ENCODE peak calls at places on chromosome 5, in seven cellular contexts. One of them, this sample, is unnamed. For H3K4me1, the result is how much of the 10 kb centered on the place peaks cover.

GRCh38 chr5:106818552-106818951 is 852.2 kb downstream of the EFNA5 start:
- DNase-seq in GM23248: no peak
- DNase-seq in hepatocyte: no peak
- DNase-seq in PC-3: no peak
- DNase-seq in MM.1S: no peak
- DNase-seq in HCT116: no peak
- DNase-seq in OCI-LY7: no peak
- DNase-seq in this sample: no peak

GRCh38 chr5:38780316-38780715 is 65.5 kb upstream of the OSMR start:
- DNase-seq in hepatocyte: no peak
- DNase-seq in PC-3: peak
- DNase-seq in MM.1S: no peak
- DNase-seq in GM23248: no peak
- DNase-seq in OCI-LY7: no peak
- DNase-seq in HCT116: no peak
- DNase-seq in this sample: no peak

GRCh38 chr5:134092875-134093274 is 21.6 kb upstream of the TCF7 start:
- DNase-seq in HCT116: no peak
- DNase-seq in PC-3: peak
- DNase-seq in OCI-LY7: no peak
- DNase-seq in GM23248: no peak
- DNase-seq in hepatocyte: peak
- DNase-seq in MM.1S: no peak
- DNase-seq in this sample: no peak

GRCh38 chr5:39076101-39076756 is 2.0 kb upstream of the RICTOR start:
- DNase-seq in GM23248: no peak
- DNase-seq in MM.1S: no peak
- DNase-seq in PC-3: no peak
- DNase-seq in hepatocyte: no peak
- DNase-seq in HCT116: no peak
- DNase-seq in OCI-LY7: no peak
- DNase-seq in this sample: no peak

GRCh38 chr5:109076741-109077140 is 329.0 kb downstream of the FER start:
- DNase-seq in hepatocyte: no peak
- DNase-seq in GM23248: no peak
- DNase-seq in HCT116: no peak
- DNase-seq in MM.1S: no peak
- DNase-seq in OCI-LY7: no peak
- DNase-seq in PC-3: no peak
- DNase-seq in this sample: no peak

GRCh38 chr5:144778546-144778945 is 607.9 kb downstream of the KCTD16 start:
- DNase-seq in MM.1S: no peak
- DNase-seq in PC-3: no peak
- DNase-seq in OCI-LY7: no peak
- DNase-seq in hepatocyte: no peak
- DNase-seq in GM23248: peak
- DNase-seq in HCT116: no peak
- DNase-seq in this sample: no peak

GRCh38 chr5:150665044-150665443 is 4.0 kb downstream of the MYOZ3 start:
- DNase-seq in GM23248: no peak
- DNase-seq in OCI-LY7: no peak
- DNase-seq in PC-3: no peak
- DNase-seq in HCT116: no peak
- DNase-seq in MM.1S: no peak
- DNase-seq in hepatocyte: no peak
- DNase-seq in this sample: no peak

GRCh38 chr5:112312295-112312694 is 106.8 kb downstream of the EPB41L4A start:
- DNase-seq in MM.1S: no peak
- DNase-seq in GM23248: no peak
- DNase-seq in PC-3: no peak
- DNase-seq in hepatocyte: no peak
- DNase-seq in HCT116: no peak
- DNase-seq in OCI-LY7: no peak
- DNase-seq in this sample: no peak

GRCh38 chr5:34450338-34450737 is 205.8 kb upstream of the RAI14 start:
- DNase-seq in MM.1S: no peak
- DNase-seq in PC-3: no peak
- DNase-seq in HCT116: no peak
- DNase-seq in hepatocyte: no peak
- DNase-seq in OCI-LY7: no peak
- DNase-seq in GM23248: no peak
- DNase-seq in this sample: no peak

GRCh38 chr5:55033568-55033967 is 9.5 kb downstream of the GZMK start:
- DNase-seq in GM23248: no peak
- DNase-seq in PC-3: no peak
- DNase-seq in hepatocyte: no peak
- DNase-seq in OCI-LY7: no peak
- DNase-seq in HCT116: no peak
- DNase-seq in MM.1S: no peak
- DNase-seq in this sample: no peak

GRCh38 chr5:180495991-180496741 is 2.0 kb downstream of the CNOT6 start:
- DNase-seq in MM.1S: no peak
- DNase-seq in PC-3: no peak
- DNase-seq in GM23248: no peak
- DNase-seq in hepatocyte: no peak
- DNase-seq in OCI-LY7: no peak
- DNase-seq in HCT116: no peak
- DNase-seq in this sample: no peak

GRCh38 chr5:101943784-101944183 is 352.3 kb downstream of the SLCO4C1 start:
- DNase-seq in MM.1S: no peak
- DNase-seq in hepatocyte: no peak
- DNase-seq in OCI-LY7: peak
- DNase-seq in PC-3: peak
- DNase-seq in GM23248: no peak
- DNase-seq in HCT116: no peak
- DNase-seq in this sample: no peak

GRCh38 chr5:36457511-36458260 is 148.7 kb upstream of the SLC1A3 start:
- DNase-seq in PC-3: peak
- DNase-seq in GM23248: no peak
- DNase-seq in MM.1S: no peak
- DNase-seq in OCI-LY7: no peak
- DNase-seq in hepatocyte: no peak
- DNase-seq in HCT116: no peak
- DNase-seq in this sample: no peak

GRCh38 chr5:98783051-98783649 is 9.7 kb downstream of the RGMB start:
- DNase-seq in HCT116: no peak
- DNase-seq in OCI-LY7: no peak
- DNase-seq in PC-3: no peak
- DNase-seq in hepatocyte: no peak
- DNase-seq in MM.1S: no peak
- DNase-seq in GM23248: peak
- DNase-seq in this sample: no peak

GRCh38 chr5:87034562-87034961 is 233.1 kb upstream of the RASA1 start:
- DNase-seq in OCI-LY7: no peak
- DNase-seq in HCT116: no peak
- DNase-seq in hepatocyte: no peak
- DNase-seq in PC-3: no peak
- DNase-seq in MM.1S: no peak
- DNase-seq in GM23248: no peak
- DNase-seq in this sample: no peak

GRCh38 chr5:120550358-120550757 is 86.3 kb downstream of the PRR16 start:
- DNase-seq in OCI-LY7: no peak
- DNase-seq in MM.1S: no peak
- DNase-seq in PC-3: peak
- DNase-seq in hepatocyte: no peak
- DNase-seq in GM23248: peak
- DNase-seq in HCT116: no peak
- DNase-seq in this sample: no peak

DNA sequence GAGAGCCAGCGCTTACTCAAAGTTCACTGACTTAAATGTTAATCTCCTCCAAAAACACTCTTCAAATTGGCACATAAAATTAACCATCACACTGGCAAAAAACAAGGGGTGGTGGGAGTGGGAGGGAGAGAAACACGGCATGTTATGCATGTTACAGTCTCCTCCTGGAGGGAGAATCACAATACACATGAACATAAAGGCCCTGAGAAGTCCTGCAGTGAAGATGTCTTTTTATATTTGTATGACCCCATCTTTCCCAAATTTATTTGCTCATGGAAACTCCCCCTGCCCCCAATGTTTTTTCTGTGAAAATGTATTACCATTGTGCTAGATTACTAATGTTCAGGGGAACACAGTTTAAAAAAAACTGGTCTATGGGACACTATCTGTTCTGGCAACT is 37.8 kb upstream of the ANKH start:
- DNase-seq in OCI-LY7: no peak
- DNase-seq in GM23248: no peak
- DNase-seq in MM.1S: no peak
- DNase-seq in HCT116: no peak
- DNase-seq in hepatocyte: no peak
- DNase-seq in PC-3: no peak
- DNase-seq in this sample: no peak
- TF ChIP-seq EZH2phosphoT487 in OCI-LY7: no peak
- TF ChIP-seq EZH2phosphoT487 in GM23248: no peak
- TF ChIP-seq EZH2phosphoT487 in MM.1S: no peak
- TF ChIP-seq EZH2phosphoT487 in HCT116: no peak
- TF ChIP-seq EZH2phosphoT487 in hepatocyte: no peak
- TF ChIP-seq EZH2phosphoT487 in PC-3: no peak
- TF ChIP-seq EZH2phosphoT487 in this sample: no peak

GRCh38 chr5:131999991-132000490 is 11.4 kb downstream of the ACSL6 start:
- DNase-seq in OCI-LY7: no peak
- DNase-seq in PC-3: no peak
- DNase-seq in hepatocyte: no peak
- DNase-seq in HCT116: no peak
- DNase-seq in GM23248: no peak
- DNase-seq in MM.1S: no peak
- DNase-seq in this sample: no peak
- H3K4me1 ChIP-seq in OCI-LY7: under half
- H3K4me1 ChIP-seq in PC-3: under half
- H3K4me1 ChIP-seq in hepatocyte: under half
- H3K4me1 ChIP-seq in HCT116: under half
- H3K4me1 ChIP-seq in GM23248: under half
- H3K4me1 ChIP-seq in MM.1S: under half
- H3K4me1 ChIP-seq in this sample: under half

DNA sequence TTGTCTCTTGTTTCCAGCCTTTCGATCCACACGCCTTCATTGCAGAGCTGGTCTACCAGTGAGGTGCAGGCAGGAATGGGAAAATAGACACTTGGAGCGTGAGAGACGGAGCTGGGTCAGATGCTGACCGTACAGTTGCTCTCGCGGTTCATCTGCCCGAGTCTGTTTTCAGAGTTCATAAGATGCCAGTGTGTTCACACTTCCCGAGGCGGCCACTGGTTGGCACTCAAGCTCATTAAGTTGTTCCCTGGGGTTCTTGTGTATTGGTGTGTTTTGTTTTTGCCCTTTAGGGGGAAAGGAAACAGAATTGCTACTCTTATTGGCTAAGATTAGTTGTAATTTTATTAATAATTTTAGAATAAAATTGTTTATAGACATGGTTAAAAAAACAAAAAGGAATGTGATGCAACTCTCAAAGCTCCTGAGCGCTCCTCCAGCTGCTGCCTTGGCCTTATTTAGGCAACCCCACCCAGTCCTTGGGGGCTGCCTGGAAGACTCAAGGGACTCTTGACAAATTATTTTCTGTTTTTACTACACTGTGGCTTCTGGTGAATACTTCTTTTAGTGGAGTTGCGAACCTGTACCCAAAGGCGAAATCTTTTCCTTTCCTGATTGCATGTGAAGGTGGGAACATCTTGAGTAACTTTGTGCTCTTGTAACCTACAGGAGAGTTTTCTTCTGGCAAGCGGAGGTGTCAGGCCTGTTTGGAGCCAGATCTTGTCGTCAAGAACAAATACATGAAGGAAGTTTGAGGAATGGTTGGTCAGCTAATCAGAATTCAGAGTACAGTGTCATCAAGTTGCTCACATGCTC is 146.1 kb downstream of the MAST4 start:
- DNase-seq in MM.1S: no peak
- DNase-seq in PC-3: no peak
- DNase-seq in OCI-LY7: peak
- DNase-seq in HCT116: peak
- DNase-seq in GM23248: no peak
- DNase-seq in hepatocyte: no peak
- DNase-seq in this sample: peak
- TF ChIP-seq EZH2phosphoT487 in MM.1S: no peak
- TF ChIP-seq EZH2phosphoT487 in PC-3: no peak
- TF ChIP-seq EZH2phosphoT487 in OCI-LY7: no peak
- TF ChIP-seq EZH2phosphoT487 in HCT116: no peak
- TF ChIP-seq EZH2phosphoT487 in GM23248: no peak
- TF ChIP-seq EZH2phosphoT487 in hepatocyte: no peak
- TF ChIP-seq EZH2phosphoT487 in this sample: no peak

GRCh38 chr5:53542917-53543316 is 17.5 kb upstream of the NDUFS4 start:
- DNase-seq in HCT116: no peak
- DNase-seq in PC-3: no peak
- DNase-seq in hepatocyte: no peak
- DNase-seq in MM.1S: no peak
- DNase-seq in GM23248: no peak
- DNase-seq in OCI-LY7: no peak
- DNase-seq in this sample: no peak
- H3K4me1 ChIP-seq in HCT116: under half
- H3K4me1 ChIP-seq in PC-3: under half
- H3K4me1 ChIP-seq in hepatocyte: under half
- H3K4me1 ChIP-seq in MM.1S: under half
- H3K4me1 ChIP-seq in GM23248: under half
- H3K4me1 ChIP-seq in OCI-LY7: under half
- H3K4me1 ChIP-seq in this sample: half or more

GRCh38 chr5:6322163-6322713 is 56.1 kb downstream of the MED10 start:
- DNase-seq in HCT116: no peak
- DNase-seq in MM.1S: no peak
- DNase-seq in OCI-LY7: no peak
- DNase-seq in hepatocyte: no peak
- DNase-seq in PC-3: no peak
- DNase-seq in GM23248: no peak
- DNase-seq in this sample: no peak

GRCh38 chr5:6317133-6317532 is 61.2 kb downstream of the MED10 start:
- DNase-seq in MM.1S: no peak
- DNase-seq in OCI-LY7: no peak
- DNase-seq in GM23248: no peak
- DNase-seq in PC-3: no peak
- DNase-seq in HCT116: no peak
- DNase-seq in hepatocyte: no peak
- DNase-seq in this sample: no peak

GRCh38 chr5:6319116-6319515 is 59.2 kb downstream of the MED10 start:
- DNase-seq in OCI-LY7: no peak
- DNase-seq in GM23248: no peak
- DNase-seq in PC-3: peak
- DNase-seq in hepatocyte: no peak
- DNase-seq in HCT116: no peak
- DNase-seq in MM.1S: no peak
- DNase-seq in this sample: no peak

GRCh38 chr5:6315580-6315979 is 62.8 kb downstream of the MED10 start:
- DNase-seq in hepatocyte: no peak
- DNase-seq in PC-3: no peak
- DNase-seq in OCI-LY7: no peak
- DNase-seq in MM.1S: no peak
- DNase-seq in HCT116: no peak
- DNase-seq in GM23248: no peak
- DNase-seq in this sample: no peak

DNA sequence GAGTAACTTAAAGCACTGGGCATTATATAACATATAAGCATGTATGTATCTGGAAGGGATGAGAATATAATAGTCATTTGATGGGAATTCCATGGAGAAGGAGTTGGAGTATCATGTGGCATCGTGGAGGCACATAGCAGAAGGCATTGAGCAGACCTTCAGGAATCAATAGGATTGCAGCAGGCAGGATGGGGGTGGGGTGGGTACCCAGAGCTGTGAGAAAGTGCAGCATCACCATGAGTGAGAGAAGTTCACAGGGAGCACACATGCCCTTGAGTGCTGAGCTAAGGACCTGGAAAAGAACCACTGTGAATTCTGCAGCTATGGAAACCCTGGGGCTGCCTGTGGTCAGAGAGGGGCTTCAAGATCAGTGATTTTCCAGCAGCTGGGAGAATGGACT is 57.3 kb downstream of the MED10 start:
- DNase-seq in hepatocyte: no peak
- DNase-seq in PC-3: no peak
- DNase-seq in HCT116: no peak
- DNase-seq in OCI-LY7: no peak
- DNase-seq in MM.1S: no peak
- DNase-seq in GM23248: no peak
- DNase-seq in this sample: no peak
- TF ChIP-seq EZH2phosphoT487 in hepatocyte: no peak
- TF ChIP-seq EZH2phosphoT487 in PC-3: no peak
- TF ChIP-seq EZH2phosphoT487 in HCT116: no peak
- TF ChIP-seq EZH2phosphoT487 in OCI-LY7: no peak
- TF ChIP-seq EZH2phosphoT487 in MM.1S: no peak
- TF ChIP-seq EZH2phosphoT487 in GM23248: no peak
- TF ChIP-seq EZH2phosphoT487 in this sample: no peak